ENCODE peak calls at places on chromosomes 1 and 21, in ten cellular contexts. G, U, T, B, Q, L, D, H, N and K are unnamed samples.

GRCh38 chr1:159141584-159142518 is 29.6 kb upstream of the CADM3 start:
- DNase-seq in G (peak), U (no peak), T (peak), B (peak), Q (no peak), L (peak), D (no peak), H (no peak), N (no peak), K (no peak)

GRCh38 chr1:9730096-9730901 is 78.8 kb downstream of the PIK3CD start:
- DNase-seq in G (no peak), U (no peak), T (no peak), B (no peak), Q (no peak), L (peak), D (no peak), H (no peak), N (no peak), K (no peak)

GRCh38 chr1:18997508-18997907 is 41.0 kb upstream of the IFFO2 start:
- DNase-seq in G (no peak), U (no peak), T (no peak), B (no peak), Q (no peak), L (no peak), D (no peak), H (no peak), N (no peak), K (peak)

GRCh38 chr1:5504364-5504740 is 487.9 kb downstream of the NPHP4 start:
- DNase-seq in G (no peak), U (no peak), T (no peak), B (no peak), Q (no peak), L (no peak), D (no peak), H (no peak), N (no peak), K (no peak)

GRCh38 chr1:65247419-65248359 is 61.7 kb upstream of the DNAJC6 start:
- DNase-seq in G (peak), U (no peak), T (peak), B (no peak), Q (no peak), L (no peak), D (no peak), H (no peak), N (no peak), K (peak)

GRCh38 chr1:27598902-27599528 is 4.9 kb downstream of the AHDC1 start:
- DNase-seq in G (peak), U (no peak), T (peak), B (peak), Q (peak), L (no peak), D (peak), H (peak), N (no peak), K (peak)

GRCh38 chr1:182786223-182787001 is 3.2 kb upstream of the NPL start:
- DNase-seq in G (peak), U (peak), T (peak), B (peak), Q (peak), L (peak), D (peak), H (peak), N (no peak), K (peak)

GRCh38 chr21:46161180-46161799 is 5.9 kb upstream of the FTCD start:
- DNase-seq in G (no peak), U (no peak), T (peak), B (peak), Q (no peak), L (peak), D (no peak), H (no peak), N (no peak), K (no peak)

GRCh38 chr1:10107985-10108663 is 75.4 kb downstream of the UBE4B start:
- DNase-seq in G (peak), U (no peak), T (peak), B (no peak), Q (no peak), L (no peak), D (no peak), H (no peak), N (no peak), K (peak)

GRCh38 chr1:231983266-231984193 is 356.9 kb downstream of the DISC1 start:
- DNase-seq in G (no peak), U (no peak), T (no peak), B (no peak), Q (no peak), L (no peak), D (no peak), H (no peak), N (no peak), K (no peak)

GRCh38 chr1:26994772-26995625 is 1.5 kb downstream of the TRNP1 start:
- DNase-seq in G (no peak), U (no peak), T (peak), B (no peak), Q (no peak), L (no peak), D (no peak), H (no peak), N (no peak), K (peak)

GRCh38 chr1:175192630-175193338 is at the start of gene KIAA0040:
- DNase-seq in G (no peak), U (peak), T (peak), B (peak), Q (peak), L (peak), D (peak), H (peak), N (peak), K (peak)

GRCh38 chr1:169680377-169681019 is 30.9 kb downstream of the SELL start:
- DNase-seq in G (no peak), U (peak), T (no peak), B (peak), Q (no peak), L (peak), D (no peak), H (no peak), N (no peak), K (peak)

GRCh38 chr1:152166966-152167365 is 7.9 kb upstream of the RPTN start:
- DNase-seq in G (no peak), U (no peak), T (no peak), B (no peak), Q (no peak), L (no peak), D (no peak), H (no peak), N (no peak), K (no peak)

GRCh38 chr1:244792188-244792850 is 43.1 kb upstream of the COX20 start:
- DNase-seq in G (peak), U (no peak), T (no peak), B (no peak), Q (no peak), L (no peak), D (no peak), H (no peak), N (no peak), K (no peak)

GRCh38 chr1:61825398-61825797 is 83.1 kb downstream of the PATJ start:
- DNase-seq in G (no peak), U (no peak), T (no peak), B (no peak), Q (no peak), L (no peak), D (no peak), H (no peak), N (no peak), K (no peak)

GRCh38 chr1:229582011-229582694 is 23.6 kb upstream of the ABCB10 start:
- DNase-seq in G (no peak), U (no peak), T (peak), B (no peak), Q (no peak), L (no peak), D (no peak), H (no peak), N (no peak), K (no peak)

GRCh38 chr1:93734999-93735398 is 53.4 kb upstream of the BCAR3 start:
- DNase-seq in G (no peak), U (no peak), T (no peak), B (no peak), Q (no peak), L (no peak), D (no peak), H (peak), N (no peak), K (no peak)

GRCh38 chr1:245288796-245289195 is 134.0 kb downstream of the KIF26B start:
- DNase-seq in G (no peak), U (no peak), T (no peak), B (no peak), Q (no peak), L (no peak), D (no peak), H (no peak), N (no peak), K (no peak)

GRCh38 chr1:17611991-17612390 is 72.5 kb downstream of the ARHGEF10L start:
- DNase-seq in G (peak), U (no peak), T (peak), B (no peak), Q (no peak), L (no peak), D (no peak), H (no peak), N (no peak), K (peak)